ENCODE peak calls at places on chromosomes 2 and 18, in seven cellular contexts. One of them, this sample, is unnamed.

GRCh38 chr2:181396575-181397062 is 60.6 kb upstream of the ITGA4 start:
- DNase-seq in H1: no peak
- DNase-seq in HepG2: no peak
- DNase-seq in GM12878: no peak
- DNase-seq in HCT116: no peak
- DNase-seq in K562: no peak
- DNase-seq in SK-N-SH: no peak
- DNase-seq in this sample: no peak

GRCh38 chr2:74066491-74067203 is 81.1 kb downstream of the BOLA3 start:
- DNase-seq in K562: no peak
- DNase-seq in HepG2: no peak
- DNase-seq in H1: no peak
- DNase-seq in SK-N-SH: no peak
- DNase-seq in GM12878: no peak
- DNase-seq in HCT116: no peak
- DNase-seq in this sample: peak; percentile 18

GRCh38 chr18:46917108-46917807 is at the start of the genes KATNAL2 and PIAS2:
- DNase-seq in HCT116: peak; percentile 21
- DNase-seq in GM12878: no peak
- DNase-seq in K562: peak; percentile 79
- DNase-seq in H1: peak; percentile 21
- DNase-seq in HepG2: peak; percentile 24
- DNase-seq in SK-N-SH: peak; percentile 97
- DNase-seq in this sample: peak; percentile 65

GRCh38 chr2:162071016-162071415 is 3.0 kb downstream of the DPP4 start:
- DNase-seq in SK-N-SH: no peak
- DNase-seq in GM12878: no peak
- DNase-seq in K562: no peak
- DNase-seq in H1: no peak
- DNase-seq in HepG2: no peak
- DNase-seq in HCT116: no peak
- DNase-seq in this sample: no peak

GRCh38 chr2:36918307-36918706 is 48.0 kb downstream of the STRN start:
- DNase-seq in SK-N-SH: no peak
- DNase-seq in H1: no peak
- DNase-seq in K562: no peak
- DNase-seq in HCT116: no peak
- DNase-seq in GM12878: no peak
- DNase-seq in HepG2: no peak
- DNase-seq in this sample: no peak

GRCh38 chr2:236866542-236867340 is 218.9 kb upstream of the COPS8 start:
- DNase-seq in H1: no peak
- DNase-seq in SK-N-SH: no peak
- DNase-seq in GM12878: no peak
- DNase-seq in HepG2: no peak
- DNase-seq in K562: no peak
- DNase-seq in HCT116: no peak
- DNase-seq in this sample: no peak

GRCh38 chr18:29652797-29653196 is 1389.7 kb downstream of the DSC3 start:
- DNase-seq in HCT116: no peak
- DNase-seq in SK-N-SH: no peak
- DNase-seq in H1: no peak
- DNase-seq in HepG2: no peak
- DNase-seq in K562: no peak
- DNase-seq in GM12878: no peak
- DNase-seq in this sample: no peak

GRCh38 chr2:195026261-195026660 is 630.8 kb upstream of the SLC39A10 start:
- DNase-seq in HepG2: no peak
- DNase-seq in SK-N-SH: no peak
- DNase-seq in GM12878: no peak
- DNase-seq in H1: no peak
- DNase-seq in K562: no peak
- DNase-seq in HCT116: no peak
- DNase-seq in this sample: no peak

GRCh38 chr2:36486546-36487044 is 111.4 kb downstream of the FEZ2 start:
- DNase-seq in HepG2: peak; percentile 79
- DNase-seq in H1: no peak
- DNase-seq in GM12878: no peak
- DNase-seq in K562: no peak
- DNase-seq in SK-N-SH: no peak
- DNase-seq in HCT116: no peak
- DNase-seq in this sample: peak; percentile 36

GRCh38 chr2:233832869-233833812 is 21.2 kb downstream of the HJURP start:
- DNase-seq in HepG2: peak; percentile 54
- DNase-seq in SK-N-SH: peak; percentile 67
- DNase-seq in GM12878: no peak
- DNase-seq in H1: peak; percentile 38
- DNase-seq in K562: no peak
- DNase-seq in HCT116: peak; percentile 7
- DNase-seq in this sample: peak; percentile 54
- TF ChIP-seq JUND in HepG2: no peak
- TF ChIP-seq JUND in SK-N-SH: no peak
- TF ChIP-seq JUND in GM12878: no peak
- TF ChIP-seq JUND in H1: no peak
- TF ChIP-seq JUND in K562: no peak
- TF ChIP-seq JUND in HCT116: no peak
- TF ChIP-seq JUND in this sample: no peak

GRCh38 chr18:50569930-50570329 is 10.0 kb downstream of the MAPK4 start:
- DNase-seq in GM12878: no peak
- DNase-seq in HCT116: no peak
- DNase-seq in SK-N-SH: no peak
- DNase-seq in HepG2: no peak
- DNase-seq in K562: peak; percentile 3
- DNase-seq in H1: no peak
- DNase-seq in this sample: no peak
- TF ChIP-seq JUND in GM12878: no peak
- TF ChIP-seq JUND in HCT116: no peak
- TF ChIP-seq JUND in SK-N-SH: no peak
- TF ChIP-seq JUND in HepG2: no peak
- TF ChIP-seq JUND in K562: no peak
- TF ChIP-seq JUND in H1: no peak
- TF ChIP-seq JUND in this sample: no peak

DNA sequence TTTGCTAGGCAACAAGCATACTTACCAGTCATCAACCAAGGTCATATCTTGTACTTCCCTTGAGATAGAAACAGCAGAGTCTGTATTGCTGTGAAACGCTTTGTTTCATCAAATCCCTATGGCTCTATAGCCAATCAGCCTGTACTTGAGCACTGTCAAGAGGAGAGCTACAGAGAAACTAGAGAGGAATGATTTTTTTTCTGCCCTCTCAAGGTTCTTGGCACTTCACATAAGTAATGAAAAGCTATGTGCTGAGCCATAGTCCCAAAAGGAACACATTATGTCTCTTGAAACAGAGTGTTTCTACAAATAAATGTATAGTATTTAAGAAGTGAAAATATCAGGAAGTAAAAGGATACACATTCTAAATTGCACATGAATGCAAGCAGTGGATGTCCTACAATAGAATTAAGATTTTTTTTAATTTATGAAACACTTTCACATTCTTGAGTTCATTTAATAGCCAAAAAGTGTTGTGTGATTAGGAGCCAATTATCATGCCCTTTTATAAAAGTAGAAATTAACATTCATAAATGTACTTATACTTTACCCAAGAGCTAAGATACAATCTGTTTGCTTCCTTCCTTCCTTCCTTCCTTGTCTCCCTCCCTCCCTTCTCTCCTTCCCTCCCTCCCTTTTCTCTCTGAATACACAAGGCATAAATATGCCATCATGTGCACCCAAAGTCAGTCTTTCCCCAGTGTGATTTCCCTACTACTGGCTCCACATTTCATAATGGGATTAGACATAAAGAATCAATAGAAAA is 131.8 kb downstream of the CSRNP3 start:
- DNase-seq in GM12878: no peak
- DNase-seq in HCT116: no peak
- DNase-seq in SK-N-SH: no peak
- DNase-seq in K562: no peak
- DNase-seq in H1: no peak
- DNase-seq in HepG2: no peak
- DNase-seq in this sample: no peak
- TF ChIP-seq JUND in GM12878: no peak
- TF ChIP-seq JUND in HCT116: no peak
- TF ChIP-seq JUND in SK-N-SH: no peak
- TF ChIP-seq JUND in K562: no peak
- TF ChIP-seq JUND in H1: no peak
- TF ChIP-seq JUND in HepG2: no peak
- TF ChIP-seq JUND in this sample: no peak

GRCh38 chr2:190846746-190847145 is 33.9 kb upstream of the GLS start:
- DNase-seq in HCT116: no peak
- DNase-seq in HepG2: peak; percentile 46
- DNase-seq in H1: no peak
- DNase-seq in SK-N-SH: no peak
- DNase-seq in GM12878: no peak
- DNase-seq in K562: no peak
- DNase-seq in this sample: no peak

GRCh38 chr2:190844700-190845410 is 35.8 kb upstream of the GLS start:
- DNase-seq in HepG2: no peak
- DNase-seq in GM12878: no peak
- DNase-seq in SK-N-SH: no peak
- DNase-seq in HCT116: no peak
- DNase-seq in K562: no peak
- DNase-seq in H1: no peak
- DNase-seq in this sample: no peak

GRCh38 chr2:190853659-190854386 is 26.8 kb upstream of the GLS start:
- DNase-seq in K562: no peak
- DNase-seq in SK-N-SH: no peak
- DNase-seq in GM12878: no peak
- DNase-seq in HCT116: no peak
- DNase-seq in H1: no peak
- DNase-seq in HepG2: no peak
- DNase-seq in this sample: no peak

GRCh38 chr2:190847504-190848201 is 33.0 kb upstream of the GLS start:
- DNase-seq in SK-N-SH: no peak
- DNase-seq in HepG2: no peak
- DNase-seq in K562: no peak
- DNase-seq in GM12878: no peak
- DNase-seq in H1: no peak
- DNase-seq in HCT116: no peak
- DNase-seq in this sample: no peak

GRCh38 chr2:190849774-190850173 is 30.8 kb upstream of the GLS start:
- DNase-seq in SK-N-SH: no peak
- DNase-seq in GM12878: no peak
- DNase-seq in HCT116: no peak
- DNase-seq in HepG2: no peak
- DNase-seq in K562: no peak
- DNase-seq in H1: no peak
- DNase-seq in this sample: no peak
- TF ChIP-seq JUND in SK-N-SH: peak; percentile 91
- TF ChIP-seq JUND in GM12878: no peak
- TF ChIP-seq JUND in HCT116: no peak
- TF ChIP-seq JUND in HepG2: no peak
- TF ChIP-seq JUND in K562: no peak
- TF ChIP-seq JUND in H1: no peak
- TF ChIP-seq JUND in this sample: no peak

GRCh38 chr2:127175406-127175805 is 44.7 kb downstream of the CYP27C1 start:
- DNase-seq in HepG2: no peak
- DNase-seq in SK-N-SH: no peak
- DNase-seq in HCT116: no peak
- DNase-seq in K562: no peak
- DNase-seq in GM12878: no peak
- DNase-seq in H1: no peak
- DNase-seq in this sample: no peak
- TF ChIP-seq JUND in HepG2: no peak
- TF ChIP-seq JUND in SK-N-SH: no peak
- TF ChIP-seq JUND in HCT116: no peak
- TF ChIP-seq JUND in K562: no peak
- TF ChIP-seq JUND in GM12878: no peak
- TF ChIP-seq JUND in H1: no peak
- TF ChIP-seq JUND in this sample: no peak

GRCh38 chr2:26976242-26976641 is 5.8 kb downstream of the MAPRE3 start:
- DNase-seq in HCT116: no peak
- DNase-seq in SK-N-SH: no peak
- DNase-seq in GM12878: no peak
- DNase-seq in H1: no peak
- DNase-seq in HepG2: no peak
- DNase-seq in K562: no peak
- DNase-seq in this sample: no peak

GRCh38 chr2:26979761-26980160 is 9.3 kb downstream of the MAPRE3 start:
- DNase-seq in K562: no peak
- DNase-seq in HCT116: no peak
- DNase-seq in SK-N-SH: no peak
- DNase-seq in HepG2: no peak
- DNase-seq in GM12878: no peak
- DNase-seq in H1: no peak
- DNase-seq in this sample: no peak

GRCh38 chr2:26977012-26977411 is 6.6 kb downstream of the MAPRE3 start:
- DNase-seq in K562: no peak
- DNase-seq in GM12878: no peak
- DNase-seq in SK-N-SH: no peak
- DNase-seq in HCT116: no peak
- DNase-seq in H1: no peak
- DNase-seq in HepG2: no peak
- DNase-seq in this sample: no peak

GRCh38 chr2:26975656-26976055 is 5.2 kb downstream of the MAPRE3 start:
- DNase-seq in H1: no peak
- DNase-seq in HepG2: no peak
- DNase-seq in SK-N-SH: no peak
- DNase-seq in K562: no peak
- DNase-seq in HCT116: no peak
- DNase-seq in GM12878: no peak
- DNase-seq in this sample: no peak

DNA sequence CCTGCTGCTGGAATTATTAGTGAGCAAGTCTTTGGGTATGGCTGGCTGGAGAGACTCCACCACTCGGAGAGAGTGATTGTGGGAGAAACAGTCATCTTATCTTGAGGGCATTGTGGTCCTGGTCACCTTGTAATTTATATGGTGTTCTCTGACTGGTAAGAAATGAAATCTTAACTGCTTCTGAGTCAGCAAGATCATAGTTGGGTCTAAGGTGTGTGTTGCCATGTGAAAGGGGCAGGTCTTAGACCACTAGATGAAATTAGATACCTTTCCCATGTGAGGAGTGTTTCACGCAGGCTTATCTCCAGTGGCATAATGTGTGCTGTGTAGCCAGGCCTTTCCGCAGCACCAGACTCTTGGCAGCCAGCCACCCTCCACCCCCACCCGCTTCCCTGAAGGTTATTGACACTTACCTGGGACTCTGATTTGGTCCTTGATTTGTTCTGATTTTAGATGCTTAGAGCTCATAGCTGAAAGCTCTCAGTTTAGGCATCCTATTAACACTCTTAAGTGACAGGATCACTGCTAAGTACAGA is 7.7 kb downstream of the MAPRE3 start:
- DNase-seq in GM12878: no peak
- DNase-seq in HCT116: no peak
- DNase-seq in K562: peak; percentile 87
- DNase-seq in HepG2: no peak
- DNase-seq in SK-N-SH: peak; percentile 65
- DNase-seq in H1: no peak
- DNase-seq in this sample: no peak
- TF ChIP-seq JUND in GM12878: no peak
- TF ChIP-seq JUND in HCT116: no peak
- TF ChIP-seq JUND in K562: peak; percentile 35
- TF ChIP-seq JUND in HepG2: no peak
- TF ChIP-seq JUND in SK-N-SH: no peak
- TF ChIP-seq JUND in H1: no peak
- TF ChIP-seq JUND in this sample: no peak

GRCh38 chr2:6823111-6823510 is 42.6 kb downstream of the CMPK2 start:
- DNase-seq in HepG2: no peak
- DNase-seq in HCT116: no peak
- DNase-seq in K562: no peak
- DNase-seq in SK-N-SH: no peak
- DNase-seq in GM12878: no peak
- DNase-seq in H1: no peak
- DNase-seq in this sample: no peak
- TF ChIP-seq JUND in HepG2: no peak
- TF ChIP-seq JUND in HCT116: no peak
- TF ChIP-seq JUND in K562: no peak
- TF ChIP-seq JUND in SK-N-SH: no peak
- TF ChIP-seq JUND in GM12878: no peak
- TF ChIP-seq JUND in H1: no peak
- TF ChIP-seq JUND in this sample: no peak